ENCODE peak calls at places on chromosomes 1 and 21, in four cellular contexts. Z is mesenteric fat pad; V is NCI-H446; B is effector memory CD8-positive, alpha-beta T cell. I is an unnamed sample.

GRCh38 chr1:9257851-9258250 is 23.3 kb downstream of the H6PD start:
- DNase-seq in B (no peak), Z (no peak), V (no peak), I (no peak)

GRCh38 chr1:74502858-74503257 is 9.6 kb downstream of the LRRC53 start:
- DNase-seq in B (no peak), Z (no peak), V (no peak), I (no peak)

GRCh38 chr1:84442256-84442655 is 36.8 kb upstream of the RPF1 start:
- DNase-seq in V (peak), Z (no peak), B (peak), I (peak)

GRCh38 chr1:152164542-152165136 is 5.6 kb upstream of the RPTN start:
- DNase-seq in V (no peak), Z (no peak), B (no peak), I (no peak)

GRCh38 chr1:94981574-94981973 is 54.7 kb upstream of the CNN3 start:
- DNase-seq in Z (no peak), B (no peak), V (no peak), I (no peak)

GRCh38 chr21:21682172-21682571 is 684.0 kb downstream of the NCAM2 start:
- DNase-seq in Z (no peak), B (no peak), V (no peak), I (no peak)

GRCh38 chr1:14366361-14367018 is 232.0 kb upstream of the KAZN start:
- DNase-seq in B (no peak), Z (no peak), V (no peak), I (no peak)

GRCh38 chr1:5659606-5660005 is 332.6 kb downstream of the NPHP4 start:
- DNase-seq in B (no peak), Z (peak), V (no peak), I (no peak)

GRCh38 chr1:82449671-82450070 is 648.9 kb downstream of the ADGRL2 start:
- DNase-seq in Z (no peak), V (no peak), B (no peak), I (no peak)

GRCh38 chr1:202018476-202019234 is 8.3 kb downstream of the ELF3 start:
- DNase-seq in V (no peak), Z (no peak), B (no peak), I (peak)

GRCh38 chr1:116433283-116434257 is 60.5 kb downstream of the ATP1A1 start:
- DNase-seq in B (no peak), Z (no peak), V (no peak), I (no peak)

GRCh38 chr1:198560093-198560638 is 19.7 kb upstream of the ATP6V1G3 start:
- DNase-seq in V (no peak), Z (no peak), B (no peak), I (no peak)

GRCh38 chr1:51519857-51520699 is 1.0 kb upstream of the EPS15 start:
- DNase-seq in Z (no peak), V (no peak), B (no peak), I (no peak)

I was measured in HCT116.